ENCODE peak calls at places on chromosomes 7 and 10, in four cellular contexts. T is GM23338, Y is endodermal cell, Q is GM13977. G is an unnamed sample.

GRCh38 chr7:95874541-95875265 is 102.3 kb downstream of the DYNC1I1 start:
- DNase-seq in T (no peak), Q (no peak), Y (no peak), G (no peak)

GRCh38 chr10:80407836-80408197 is 534 bp upstream of the PRXL2A start:
- DNase-seq in Y (peak; percentile 75), Q (no peak), T (peak; percentile 47), G (no peak)

GRCh38 chr10:77334501-77334900 is 303.1 kb downstream of the KCNMA1 start:
- DNase-seq in Q (no peak), Y (no peak), T (no peak), G (no peak)

GRCh38 chr7:128827248-128827958 is 2.8 kb upstream of the FLNC start:
- DNase-seq in Y (peak; percentile 80), T (no peak), Q (no peak), G (no peak)

GRCh38 chr7:138907849-138908248 is 73.3 kb downstream of the KIAA1549 start:
- DNase-seq in Y (peak; percentile 62), Q (no peak), T (peak; percentile 23), G (no peak)

GRCh38 chr7:6656413-6656812 is 19.3 kb downstream of the ZNF316 start:
- DNase-seq in Q (no peak), Y (peak; percentile 29), T (no peak), G (no peak)

GRCh38 chr7:113289140-113289740 is 170.9 kb upstream of the SMIM30 start:
- DNase-seq in Y (no peak), Q (peak; percentile 26), T (peak; percentile 57), G (peak; percentile 32)

GRCh38 chr7:28686418-28686800 is 271.7 kb downstream of the TRIL start:
- DNase-seq in T (peak; percentile 89), Q (no peak), Y (peak; percentile 77), G (no peak)

GRCh38 chr10:6267941-6268340 is 65.2 kb downstream of the PFKFB3 start:
- DNase-seq in T (no peak), Q (no peak), Y (peak; percentile 77), G (no peak)

GRCh38 chr10:71796749-71797405 is 23.6 kb upstream of the VSIR start:
- DNase-seq in Y (peak; percentile 74), Q (no peak), T (peak; percentile 35), G (no peak)

GRCh38 chr7:17706734-17707133 is 233.6 kb downstream of the SNX13 start:
- DNase-seq in Q (peak; percentile 43), T (peak; percentile 86), Y (peak; percentile 85), G (peak; percentile 37)

GRCh38 chr7:75611557-75612178 is 119.5 kb downstream of the SPDYE5 start:
- DNase-seq in T (peak; percentile 57), Y (peak; percentile 87), Q (no peak), G (no peak)

GRCh38 chr10:48645600-48645999 is 39.1 kb upstream of the WDFY4 start:
- DNase-seq in Q (no peak), Y (no peak), T (no peak), G (no peak)

GRCh38 chr10:20627918-20628499 is 269.1 kb downstream of the NEBL start:
- DNase-seq in T (no peak), Q (no peak), Y (no peak), G (no peak)

GRCh38 chr10:63976538-63976937 is 455.3 kb downstream of the REEP3 start:
- DNase-seq in Q (peak; percentile 75), T (peak; percentile 82), Y (peak; percentile 90), G (peak; percentile 67)

GRCh38 chr10:24834869-24835268 is 111.2 kb upstream of the ARHGAP21 start:
- DNase-seq in Y (peak; percentile 70), T (no peak), Q (no peak), G (no peak)

GRCh38 chr7:3439333-3440030 is 138.4 kb downstream of the SDK1 start:
- DNase-seq in T (no peak), Y (no peak), Q (no peak), G (no peak)

GRCh38 chr10:88932539-88933256 is 19.9 kb downstream of the ACTA2 start:
- DNase-seq in Y (peak; percentile 76), Q (peak; percentile 32), T (peak; percentile 90), G (peak; percentile 29)

GRCh38 chr7:92763636-92764423 is 72.5 kb downstream of the CDK6 start:
- DNase-seq in Q (no peak), T (peak; percentile 96), Y (peak; percentile 88), G (no peak)

GRCh38 chr7:30911561-30911969 is at the start of gene AQP1:
- DNase-seq in Y (no peak), T (no peak), Q (no peak), G (no peak)

GRCh38 chr7:138755331-138755747 is 42.5 kb upstream of the TMEM213 start:
- DNase-seq in Q (no peak), T (peak; percentile 35), Y (peak; percentile 69), G (no peak)

GRCh38 chr10:74165530-74165901 is 14.5 kb downstream of the ADK start:
- DNase-seq in Y (no peak), Q (no peak), T (no peak), G (no peak)

GRCh38 chr10:30829921-30830671 is 200.5 kb upstream of the LYZL2 start:
- DNase-seq in Y (no peak), Q (no peak), T (no peak), G (no peak)

GRCh38 chr7:105583061-105583460 is 1.8 kb upstream of the EFCAB10 start:
- DNase-seq in Y (no peak), T (no peak), Q (no peak), G (no peak)

GRCh38 chr7:36605261-36605660 is 119.0 kb downstream of the AOAH start:
- DNase-seq in T (no peak), Q (no peak), Y (no peak), G (no peak)

DNA sequence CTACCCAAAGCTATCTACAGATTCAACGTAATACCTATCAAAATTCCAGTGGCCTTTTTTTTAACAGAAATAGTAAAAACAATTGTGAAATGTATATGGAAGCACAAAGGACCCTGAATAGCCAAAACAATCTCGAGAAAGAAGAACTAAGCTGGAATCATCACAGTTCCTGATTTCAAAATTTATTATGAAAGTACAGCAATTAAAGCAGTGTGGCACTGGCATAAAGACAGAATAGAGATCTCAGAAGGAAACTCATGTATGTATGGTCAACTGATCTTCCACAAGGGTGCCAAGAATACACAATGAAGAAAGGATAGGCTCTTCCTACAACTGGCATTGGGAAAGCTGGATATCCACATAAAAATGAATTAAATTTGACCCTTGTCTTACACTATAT is 23.2 kb downstream of the PNLIPRP3 start:
- DNase-seq in T (no peak), Q (no peak), Y (no peak), G (no peak)
- TF ChIP-seq CTCF in T (no peak), Q (no peak), Y (no peak), G (no peak)

GRCh38 chr7:86750124-86750523 is 106.4 kb downstream of the GRM3 start:
- DNase-seq in T (no peak), Q (no peak), Y (no peak), G (no peak)
- TF ChIP-seq CTCF in T (no peak), Q (no peak), Y (no peak), G (no peak)

GRCh38 chr10:128539784-128540759 is 413.8 kb upstream of the MKI67 start:
- DNase-seq in Q (no peak), T (peak; percentile 35), Y (peak; percentile 73), G (no peak)

GRCh38 chr10:128537888-128538287 is 411.7 kb upstream of the MKI67 start:
- DNase-seq in Q (no peak), T (no peak), Y (no peak), G (no peak)

GRCh38 chr10:128543186-128543585 is 417.0 kb upstream of the MKI67 start:
- DNase-seq in T (no peak), Q (no peak), Y (no peak), G (no peak)

GRCh38 chr10:128542659-128543058 is 416.4 kb upstream of the MKI67 start:
- DNase-seq in Y (no peak), Q (no peak), T (no peak), G (no peak)

GRCh38 chr10:128540806-128541739 is 414.9 kb upstream of the MKI67 start:
- DNase-seq in T (peak; percentile 83), Q (no peak), Y (peak; percentile 87), G (no peak)
- TF ChIP-seq CTCF in T (peak; percentile 81), Q (no peak), Y (peak; percentile 40), G (no peak)

GRCh38 chr7:12729112-12729511 is 41.7 kb downstream of the ARL4A start:
- DNase-seq in T (peak; percentile 81), Y (peak; percentile 86), Q (no peak), G (no peak)

GRCh38 chr7:12732428-12732827 is 45.0 kb downstream of the ARL4A start:
- DNase-seq in Y (no peak), T (no peak), Q (no peak), G (no peak)

GRCh38 chr7:12731775-12732174 is 44.3 kb downstream of the ARL4A start:
- DNase-seq in Q (no peak), Y (no peak), T (no peak), G (no peak)

GRCh38 chr7:12730523-12730922 is 43.1 kb downstream of the ARL4A start:
- DNase-seq in T (no peak), Y (no peak), Q (no peak), G (no peak)

GRCh38 chr7:12731214-12731656 is 43.8 kb downstream of the ARL4A start:
- DNase-seq in T (peak; percentile 67), Y (peak; percentile 81), Q (no peak), G (no peak)
- TF ChIP-seq CTCF in T (peak; percentile 47), Y (no peak), Q (no peak), G (no peak)

GRCh38 chr7:108007280-108007679 is 4.3 kb upstream of the LAMB1 start:
- DNase-seq in Y (no peak), Q (no peak), T (no peak), G (no peak)

GRCh38 chr7:108003591-108003935 is 602 bp upstream of the LAMB1 start:
- DNase-seq in T (peak; percentile 57), Q (no peak), Y (no peak), G (no peak)

GRCh38 chr7:108002726-108003590 is at the start of gene LAMB1:
- DNase-seq in Y (peak; percentile 92), T (peak; percentile 87), Q (peak; percentile 50), G (peak; percentile 47)

GRCh38 chr7:108001759-108002725 is 919 bp downstream of the LAMB1 start:
- DNase-seq in T (peak; percentile 56), Y (no peak), Q (peak; percentile 35), G (peak; percentile 48)

DNA sequence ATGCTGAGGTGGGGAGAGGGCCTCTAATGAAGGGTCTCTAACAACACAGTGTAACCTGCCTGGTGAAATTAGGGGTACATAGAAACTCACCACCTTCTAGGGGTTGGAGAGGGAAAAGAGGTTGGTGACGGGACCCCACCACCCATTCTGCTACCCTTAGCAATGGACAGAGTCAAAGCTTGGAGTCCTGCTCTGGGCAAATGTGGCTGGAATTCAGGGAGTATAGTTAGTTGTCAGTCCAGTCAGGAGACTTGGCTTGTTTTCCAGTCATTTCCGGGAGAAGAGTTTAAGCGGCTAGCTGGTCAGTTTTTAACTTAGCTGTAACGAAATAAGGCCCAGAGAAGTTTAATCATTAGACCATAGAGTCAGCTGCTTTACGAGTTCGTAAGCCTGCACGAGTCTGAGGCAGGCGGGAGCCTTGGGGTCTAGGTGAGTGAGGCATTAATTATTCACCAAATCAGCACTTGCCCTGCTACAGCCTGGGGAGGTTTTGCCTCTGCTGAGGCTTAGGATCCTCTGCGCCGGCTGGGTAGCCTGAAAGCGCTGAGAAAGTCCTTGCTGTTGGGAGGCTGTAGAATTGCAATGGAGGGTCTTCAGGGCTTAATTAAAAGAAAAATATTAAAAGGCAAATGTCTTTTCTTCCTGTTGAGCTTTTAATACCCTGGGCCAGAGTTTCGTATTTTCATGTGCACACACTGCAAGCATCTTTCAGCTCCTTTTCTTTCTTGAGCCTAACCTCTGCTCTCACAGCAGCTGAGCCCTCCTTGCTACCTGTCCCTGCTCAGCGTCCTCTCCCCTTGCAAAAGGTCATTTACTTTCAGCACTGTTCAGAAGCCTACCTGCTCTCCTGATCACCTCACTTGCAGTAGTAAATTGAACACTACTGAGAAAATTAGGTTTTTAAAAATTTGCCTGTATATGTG is 1.5 kb upstream of the LAMB1 start:
- DNase-seq in T (peak; percentile 54), Q (peak; percentile 23), Y (peak; percentile 72), G (no peak)
- TF ChIP-seq CTCF in T (no peak), Q (no peak), Y (no peak), G (no peak)